ENCODE peak calls at places on chromosomes 11 and 22, in six cellular contexts. V is sigmoid colon, T is IMR-90, C is uterus, P is stomach, L is body of pancreas. R is an unnamed sample.

GRCh38 chr11:29019960-29020683 is 911.9 kb downstream of the METTL15 start:
- DNase-seq in C (no peak), V (no peak), T (peak), P (no peak), L (peak), R (no peak)

GRCh38 chr11:32960553-32961164 is 55.0 kb upstream of the DEPDC7 start:
- DNase-seq in V (no peak), L (no peak), C (no peak), T (peak), P (no peak), R (no peak)

GRCh38 chr11:70174846-70175764 is 28.0 kb upstream of the FADD start:
- DNase-seq in L (no peak), T (no peak), V (no peak), P (no peak), C (no peak), R (no peak)

GRCh38 chr11:46520971-46521745 is 72.7 kb downstream of the AMBRA1 start:
- DNase-seq in T (peak), V (no peak), P (no peak), L (no peak), C (no peak), R (no peak)

GRCh38 chr11:45665206-45665932 is at the start of gene CHST1:
- DNase-seq in V (peak), C (peak), L (peak), T (no peak), P (peak), R (no peak)

GRCh38 chr11:36035454-36035853 is 91.6 kb downstream of the LDLRAD3 start:
- DNase-seq in P (no peak), T (no peak), V (no peak), L (peak), C (no peak), R (no peak)

GRCh38 chr11:33967451-33967850 is 75.6 kb upstream of the LMO2 start:
- DNase-seq in C (no peak), T (no peak), P (no peak), V (no peak), L (no peak), R (no peak)

GRCh38 chr11:75023446-75024067 is 34.8 kb downstream of the NEU3 start:
- DNase-seq in T (peak), V (no peak), C (no peak), P (no peak), L (no peak), R (no peak)

GRCh38 chr11:27249208-27249509 is 113.9 kb downstream of the CCDC34 start:
- DNase-seq in T (no peak), P (no peak), L (no peak), C (no peak), V (no peak), R (no peak)

GRCh38 chr11:97814325-97814959 is 1206.3 kb upstream of the CNTN5 start:
- DNase-seq in T (no peak), V (no peak), C (no peak), P (no peak), L (no peak), R (no peak)

GRCh38 chr22:17767236-17768065 is 6.8 kb downstream of the BID start:
- DNase-seq in C (no peak), L (no peak), P (no peak), T (no peak), V (no peak), R (peak)

GRCh38 chr11:6606471-6607189 is 3.1 kb downstream of the ILK start:
- DNase-seq in V (peak), P (peak), L (peak), T (peak), C (peak), R (no peak)

GRCh38 chr11:87493516-87493915 is 455.8 kb downstream of the TMEM135 start:
- DNase-seq in P (no peak), V (no peak), C (no peak), T (peak), L (no peak), R (no peak)

GRCh38 chr22:44616882-44617655 is 84.9 kb upstream of the PRR5 start:
- DNase-seq in P (no peak), V (no peak), C (no peak), T (no peak), L (no peak), R (no peak)

GRCh38 chr11:104003491-104003890 is 32.9 kb upstream of the DDI1 start:
- DNase-seq in L (no peak), P (no peak), V (no peak), C (no peak), T (peak), R (no peak)

GRCh38 chr11:46216040-46216764 is 61.3 kb upstream of the CREB3L1 start:
- DNase-seq in T (peak), V (no peak), L (peak), C (no peak), P (peak), R (no peak)

GRCh38 chr11:119337581-119338317 is 2.9 kb downstream of the C1QTNF5 start:
- DNase-seq in T (peak), C (peak), V (peak), P (no peak), L (no peak), R (no peak)

GRCh38 chr11:18192988-18193387 is 20.4 kb downstream of the MRGPRX4 start:
- DNase-seq in T (no peak), P (no peak), C (no peak), V (no peak), L (no peak), R (no peak)

GRCh38 chr11:32006799-32007388 is 84.0 kb upstream of the RCN1 start:
- DNase-seq in C (no peak), P (no peak), V (no peak), T (peak), L (peak), R (peak)

GRCh38 chr11:22331771-22332170 is 6.4 kb upstream of the SLC17A6 start:
- DNase-seq in P (no peak), T (no peak), C (no peak), L (no peak), V (no peak), R (no peak)

GRCh38 chr11:110908401-110909106 is 196.3 kb upstream of the ARHGAP20 start:
- DNase-seq in L (no peak), T (peak), V (no peak), P (no peak), C (no peak), R (no peak)

GRCh38 chr11:67572747-67573419 is 10.7 kb upstream of the GSTP1 start:
- DNase-seq in L (peak), P (peak), C (peak), T (peak), V (peak), R (no peak)

GRCh38 chr11:75324740-75325139 is 26.7 kb downstream of the ARRB1 start:
- DNase-seq in C (no peak), T (no peak), P (peak), L (peak), V (no peak), R (no peak)

GRCh38 chr22:24214467-24215285 is 30.2 kb downstream of the GGT5 start:
- DNase-seq in C (no peak), V (no peak), P (no peak), L (no peak), T (no peak), R (no peak)

GRCh38 chr11:35365961-35366360 is 53.4 kb downstream of the SLC1A2 start:
- DNase-seq in L (no peak), C (no peak), V (no peak), T (peak), P (no peak), R (no peak)

GRCh38 chr11:36034572-36035331 is 90.9 kb downstream of the LDLRAD3 start:
- DNase-seq in L (no peak), V (no peak), T (peak), C (no peak), P (no peak), R (no peak)

GRCh38 chr11:44030276-44030932 is 17.4 kb upstream of the ACCSL start:
- DNase-seq in V (peak), T (peak), P (no peak), L (no peak), C (peak), R (no peak)

GRCh38 chr11:58963551-58964075 is 24.3 kb downstream of the GLYATL1 start:
- DNase-seq in T (peak), V (no peak), C (no peak), L (peak), P (peak), R (no peak)

GRCh38 chr11:64331569-64332371 is 8.2 kb upstream of the CCDC88B start:
- DNase-seq in V (peak), P (peak), L (peak), T (peak), C (peak), R (peak)
- TF ChIP-seq POLR2A in V (no peak), P (no peak), L (no peak), T (no peak), C (no peak), R (peak)

GRCh38 chr11:2268911-2269600 is 1.3 kb downstream of the ASCL2 start:
- DNase-seq in C (peak), V (no peak), T (no peak), L (peak), P (peak), R (no peak)
- TF ChIP-seq POLR2A in C (peak), V (no peak), T (no peak), L (peak), P (no peak), R (no peak)

GRCh38 chr11:74008373-74009229 is at the start of gene UCP3:
- DNase-seq in L (no peak), T (no peak), V (peak), P (no peak), C (no peak), R (no peak)

GRCh38 chr11:74009675-74010305 is 905 bp upstream of the UCP3 start:
- DNase-seq in L (no peak), T (no peak), C (no peak), V (peak), P (no peak), R (no peak)

GRCh38 chr11:74010306-74010981 is 1.6 kb upstream of the UCP3 start:
- DNase-seq in C (no peak), T (no peak), P (no peak), L (no peak), V (peak), R (no peak)

GRCh38 chr11:74007691-74008372 is 1.1 kb downstream of the UCP3 start:
- DNase-seq in T (no peak), P (no peak), C (no peak), V (peak), L (no peak), R (no peak)

DNA sequence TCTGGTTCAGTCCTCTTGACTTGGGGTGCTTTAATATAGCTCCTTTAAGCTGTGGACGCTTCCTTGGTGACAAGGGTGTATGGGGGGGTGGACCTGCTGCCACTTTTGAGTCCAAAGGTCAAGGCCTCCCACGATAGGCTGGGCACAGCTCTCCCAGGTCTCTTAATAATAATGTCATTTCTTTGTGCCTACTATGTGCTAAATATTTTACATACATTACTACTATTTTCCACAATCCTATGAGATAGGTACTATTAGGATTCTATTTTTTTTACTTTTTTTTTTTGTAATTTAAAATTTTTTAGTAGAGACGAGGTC is 304 bp upstream of the UCP3 start:
- DNase-seq in T (no peak), C (no peak), L (no peak), P (no peak), V (no peak), R (no peak)
- TF ChIP-seq POLR2A in T (no peak), C (no peak), L (no peak), P (no peak), V (no peak), R (no peak)

GRCh38 chr11:65422104-65422632 is 430 bp upstream of the NEAT1 start:
- DNase-seq in T (peak), P (peak), V (peak), C (peak), L (peak), R (no peak)

GRCh38 chr11:65423516-65424199 is 1.1 kb downstream of the NEAT1 start:
- DNase-seq in V (peak), P (peak), T (peak), C (peak), L (peak), R (no peak)

GRCh38 chr11:65421204-65422103 is 1.1 kb upstream of the NEAT1 start:
- DNase-seq in L (peak), P (peak), T (peak), C (peak), V (peak), R (no peak)

GRCh38 chr11:65424200-65425104 is 1.9 kb downstream of the NEAT1 start:
- DNase-seq in C (peak), V (peak), L (peak), P (peak), T (peak), R (no peak)

GRCh38 chr11:65422633-65423515 is at the start of gene NEAT1:
- DNase-seq in V (peak), T (peak), P (peak), L (peak), C (peak), R (no peak)
- TF ChIP-seq POLR2A in V (peak), T (peak), P (peak), L (no peak), C (peak), R (peak)

R was measured in GM12892.